ENCODE peak calls at places on chromosomes 2 and 18, in eight cellular contexts. F, I, J, O, Z, K, V and R are unnamed samples.

GRCh38 chr18:47745227-47745626 is 185.2 kb downstream of the SMAD2 start:
- DNase-seq in F (no peak), V (no peak), J (no peak), K (peak), I (no peak), O (no peak), Z (no peak), R (no peak)

GRCh38 chr2:108535380-108535677 is 1.1 kb downstream of the LIMS1 start:
- DNase-seq in V (no peak), K (no peak), F (no peak), J (no peak), Z (no peak), I (no peak), O (no peak), R (no peak)

GRCh38 chr2:72136933-72137497 is 10.6 kb downstream of the CYP26B1 start:
- DNase-seq in Z (no peak), I (peak), O (no peak), F (no peak), V (no peak), J (no peak), K (no peak), R (no peak)

GRCh38 chr2:147989809-147990403 is 30.6 kb downstream of the ORC4 start:
- DNase-seq in V (peak), I (no peak), K (no peak), J (no peak), Z (no peak), F (peak), O (no peak), R (no peak)

GRCh38 chr2:21367421-21367820 is 243.7 kb downstream of the TDRD15 start:
- DNase-seq in V (no peak), K (no peak), Z (no peak), J (no peak), I (no peak), O (no peak), F (no peak), R (peak)

GRCh38 chr2:231668981-231669380 is 39.3 kb upstream of the PTMA start:
- DNase-seq in I (no peak), O (no peak), F (no peak), V (no peak), K (no peak), Z (no peak), J (no peak), R (no peak)

GRCh38 chr18:55833543-55833942 is 245.6 kb upstream of the TCF4 start:
- DNase-seq in J (no peak), V (no peak), O (no peak), Z (no peak), K (no peak), I (no peak), F (no peak), R (peak)

GRCh38 chr2:18311413-18311812 is 249.0 kb downstream of the RDH14 start:
- DNase-seq in V (no peak), K (no peak), Z (no peak), O (no peak), J (no peak), F (no peak), I (no peak), R (no peak)

GRCh38 chr2:187382131-187382530 is 65.9 kb downstream of the CALCRL start:
- DNase-seq in V (no peak), O (no peak), Z (no peak), F (no peak), J (no peak), I (no peak), K (no peak), R (no peak)

GRCh38 chr2:105254520-105255210 is 13.1 kb downstream of the GPR45 start:
- DNase-seq in O (no peak), K (no peak), I (no peak), Z (no peak), J (no peak), F (no peak), V (no peak), R (no peak)

GRCh38 chr2:101036562-101036961 is 34.5 kb downstream of the RPL31 start:
- DNase-seq in V (peak), F (no peak), Z (no peak), K (no peak), O (no peak), J (no peak), I (no peak), R (no peak)

GRCh38 chr18:79859314-79859713 is 61.6 kb downstream of the KCNG2 start:
- DNase-seq in K (peak), I (no peak), F (no peak), Z (no peak), J (no peak), V (no peak), O (no peak), R (no peak)

GRCh38 chr2:75710577-75711253 is at the start of gene GCFC2:
- DNase-seq in V (peak), F (peak), I (peak), K (peak), Z (peak), O (peak), J (peak), R (peak)

GRCh38 chr2:86807121-86807461 is 16.4 kb upstream of the CD8A start:
- DNase-seq in V (no peak), O (no peak), Z (no peak), F (no peak), J (no peak), K (no peak), I (no peak), R (no peak)

GRCh38 chr2:1855150-1855549 is 110.8 kb upstream of the PXDN start:
- DNase-seq in O (no peak), F (no peak), J (no peak), K (no peak), Z (peak), I (no peak), V (no peak), R (no peak)

GRCh38 chr2:219309278-219309677 is at the start of gene PTPRN:
- DNase-seq in V (no peak), K (no peak), Z (peak), O (no peak), I (no peak), F (no peak), J (no peak), R (no peak)

GRCh38 chr2:11357428-11357972 is 13.1 kb upstream of the ROCK2 start:
- DNase-seq in K (no peak), O (no peak), I (no peak), J (no peak), F (no peak), Z (no peak), V (no peak), R (no peak)

GRCh38 chr2:171669121-171669520 is 18.1 kb upstream of the DYNC1I2 start:
- DNase-seq in I (no peak), V (no peak), F (no peak), K (no peak), O (no peak), Z (no peak), J (no peak), R (no peak)

GRCh38 chr2:75603477-75603876 is 42.7 kb upstream of the EVA1A start:
- DNase-seq in O (no peak), I (no peak), Z (no peak), J (no peak), K (no peak), V (no peak), F (no peak), R (no peak)

DNA sequence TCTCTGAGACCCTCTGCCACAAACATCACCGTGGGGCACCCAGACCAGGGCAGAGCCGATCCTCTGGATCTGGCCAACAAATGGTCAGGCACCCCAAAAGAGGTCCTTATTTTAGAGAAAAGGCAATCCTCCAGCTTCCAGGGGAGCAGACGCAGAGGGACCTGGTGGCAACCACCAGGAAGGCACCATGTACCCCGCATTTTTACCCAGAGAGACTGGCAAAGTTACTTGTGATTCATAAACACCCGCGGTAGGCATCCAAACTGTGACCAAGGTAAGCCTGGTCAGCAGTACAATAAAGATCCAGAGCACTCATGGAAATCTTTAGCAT is 10.5 kb downstream of the LIMS2 start:
- DNase-seq in Z (no peak), O (no peak), V (no peak), F (no peak), J (no peak), K (no peak), I (no peak), R (no peak)
- H3K27ac ChIP-seq in Z (no peak), O (no peak), V (no peak), F (no peak), J (peak), K (peak), I (peak), R (no peak)

GRCh38 chr18:44773640-44774155 is 93.0 kb downstream of the SETBP1 start:
- DNase-seq in K (no peak), O (no peak), I (no peak), J (no peak), F (no peak), Z (no peak), V (no peak), R (no peak)

GRCh38 chr18:44774191-44774590 is 93.5 kb downstream of the SETBP1 start:
- DNase-seq in I (no peak), J (no peak), F (no peak), Z (no peak), K (no peak), O (no peak), V (no peak), R (no peak)

GRCh38 chr18:44771957-44772917 is 91.5 kb downstream of the SETBP1 start:
- DNase-seq in O (no peak), I (no peak), V (no peak), Z (no peak), F (no peak), J (peak), K (no peak), R (no peak)

GRCh38 chr18:44770641-44771040 is 90.0 kb downstream of the SETBP1 start:
- DNase-seq in J (no peak), I (no peak), F (no peak), K (no peak), Z (no peak), V (no peak), O (no peak), R (no peak)

GRCh38 chr18:44771572-44771956 is 90.9 kb downstream of the SETBP1 start:
- DNase-seq in J (no peak), O (no peak), Z (no peak), I (no peak), F (no peak), K (no peak), V (no peak), R (no peak)
- H3K27ac ChIP-seq in J (peak), O (no peak), Z (no peak), I (no peak), F (no peak), K (peak), V (no peak), R (no peak)

GRCh38 chr18:23194969-23195957 is 60.0 kb downstream of the CABLES1 start:
- DNase-seq in V (no peak), K (no peak), F (no peak), Z (peak), I (no peak), O (no peak), J (no peak), R (no peak)
- H3K27ac ChIP-seq in V (no peak), K (peak), F (no peak), Z (no peak), I (peak), O (no peak), J (peak), R (no peak)

GRCh38 chr2:209498574-209498973 is 74.7 kb downstream of the MAP2 start:
- DNase-seq in J (no peak), I (no peak), F (no peak), K (no peak), V (no peak), Z (no peak), O (no peak), R (no peak)
- H3K27ac ChIP-seq in J (no peak), I (no peak), F (no peak), K (no peak), V (no peak), Z (no peak), O (no peak), R (no peak)

GRCh38 chr2:237488295-237488694 is 1.2 kb downstream of the MLPH start:
- DNase-seq in Z (no peak), J (no peak), F (no peak), O (no peak), K (no peak), I (peak), V (no peak), R (no peak)
- H3K27ac ChIP-seq in Z (no peak), J (peak), F (peak), O (no peak), K (peak), I (no peak), V (no peak), R (no peak)

DNA sequence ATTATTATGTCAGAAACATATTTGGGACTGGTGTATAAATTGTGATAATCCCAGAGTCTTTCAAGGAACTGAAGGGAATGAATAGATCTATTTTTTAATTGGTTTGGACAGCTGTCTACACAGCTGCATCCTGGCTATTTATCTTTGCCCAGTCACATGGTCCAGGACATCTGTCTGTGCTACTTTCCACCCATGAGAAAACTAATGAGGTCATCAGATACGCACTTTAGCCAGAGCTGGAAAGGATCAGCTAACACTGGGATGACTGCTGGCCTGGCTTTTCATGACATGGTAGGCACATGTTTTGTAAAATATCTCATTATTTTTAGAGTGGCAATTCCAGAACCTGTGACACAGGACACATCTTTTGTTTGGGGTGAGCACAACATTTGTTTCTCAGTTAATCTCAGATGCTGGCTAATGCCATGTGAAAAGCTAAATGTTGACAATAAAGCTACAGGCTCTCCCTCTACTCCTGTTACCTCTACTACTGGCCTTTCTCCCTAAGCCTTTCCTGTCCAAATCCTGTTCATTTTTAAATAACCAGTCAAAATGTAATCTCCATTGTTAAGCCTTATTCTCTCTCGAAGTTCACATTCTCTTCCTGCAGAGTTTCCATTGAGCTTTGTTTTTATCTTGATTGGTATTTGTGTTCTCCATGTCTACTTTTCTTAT is 500.7 kb downstream of the RIT2 start:
- DNase-seq in I (no peak), O (no peak), F (no peak), Z (peak), J (peak), V (no peak), K (no peak), R (no peak)
- H3K27ac ChIP-seq in I (no peak), O (no peak), F (no peak), Z (no peak), J (peak), V (no peak), K (peak), R (no peak)